ENCODE peak calls at places on chromosomes 2 and 18, in six cellular contexts. K is HEK293T; U is osteocyte; N is GM23248; Q is activated T-helper 9 cell treated with anti-CD3 and anti-CD28 coated beads, Interleukin-2, amount 50 U/mL, for 16 hours; M is neural crest cell. V is an unnamed sample.

GRCh38 chr2:167862787-167863186 is 384.6 kb downstream of the STK39 start:
- DNase-seq in K (no peak), N (peak), U (no peak), M (no peak), Q (no peak), V (no peak)

GRCh38 chr2:174623690-174624089 is 26.1 kb upstream of the WIPF1 start:
- DNase-seq in K (no peak), M (no peak), Q (no peak), U (no peak), N (no peak), V (no peak)

GRCh38 chr2:224586127-224586702 is 1.1 kb upstream of the CUL3 start:
- DNase-seq in Q (no peak), M (no peak), U (no peak), K (no peak), N (no peak), V (no peak)

GRCh38 chr18:47749195-47749973 is 181.1 kb downstream of the SMAD2 start:
- DNase-seq in Q (peak), N (peak), U (peak), M (peak), K (peak), V (peak)

GRCh38 chr18:23229472-23229871 is 94.2 kb downstream of the CABLES1 start:
- DNase-seq in U (no peak), Q (no peak), K (no peak), M (no peak), N (peak), V (no peak)

GRCh38 chr2:74006424-74006823 is 21.7 kb downstream of the TET3 start:
- DNase-seq in N (no peak), M (no peak), U (no peak), K (no peak), Q (no peak), V (no peak)

GRCh38 chr2:96447726-96448125 is 57.4 kb downstream of the NEURL3 start:
- DNase-seq in Q (no peak), N (no peak), K (no peak), U (no peak), M (no peak), V (no peak)

GRCh38 chr2:214365549-214365948 is 45.3 kb upstream of the VWC2L start:
- DNase-seq in Q (no peak), M (no peak), U (no peak), N (no peak), K (no peak), V (no peak)

GRCh38 chr2:98757904-98758421 is 27.0 kb upstream of the MGAT4A start:
- DNase-seq in Q (peak), M (no peak), N (peak), U (no peak), K (no peak), V (peak)

GRCh38 chr2:12759248-12759647 is 42.5 kb downstream of the TRIB2 start:
- DNase-seq in Q (no peak), M (no peak), K (no peak), U (no peak), N (peak), V (no peak)

GRCh38 chr2:215105607-215106354 is 32.6 kb downstream of the ABCA12 start:
- DNase-seq in U (no peak), K (no peak), N (peak), M (no peak), Q (no peak), V (no peak)

GRCh38 chr2:133541376-133541775 is 26.9 kb downstream of the NCKAP5 start:
- DNase-seq in N (no peak), Q (no peak), U (no peak), M (no peak), K (no peak), V (no peak)

GRCh38 chr2:193482557-193482956 is 1287.8 kb upstream of the TMEFF2 start:
- DNase-seq in K (no peak), N (no peak), U (no peak), M (no peak), Q (no peak), V (no peak)

GRCh38 chr2:12658287-12658945 is 58.3 kb upstream of the TRIB2 start:
- DNase-seq in M (no peak), K (no peak), U (no peak), N (no peak), Q (no peak), V (no peak)

GRCh38 chr2:232292395-232293154 is 86.0 kb upstream of the ALPP start:
- DNase-seq in K (peak), U (no peak), M (peak), Q (no peak), N (peak), V (peak)

GRCh38 chr18:28147674-28148171 is 29.2 kb downstream of the CDH2 start:
- DNase-seq in K (no peak), Q (no peak), M (no peak), U (no peak), N (peak), V (no peak)

GRCh38 chr18:73782405-73782804 is 365.2 kb downstream of the FBXO15 start:
- DNase-seq in M (no peak), Q (no peak), N (no peak), U (no peak), K (no peak), V (no peak)